ENCODE peak calls at places on chromosomes 4 and X, in ten cellular contexts. X is stomach; V is CD4-positive, alpha-beta T cell; H is tibial artery; K is lung; Q is choroid plexus epithelial cell; U is psoas muscle; B is right lobe of liver; S is AG10803; R is brain microvascular endothelial cell. E is an unnamed sample.
A peak's percentile ranks its signal among the peaks of the same experiment; 100 is the strongest.

GRCh38 chr4:55921093-55921492 is 27.7 kb upstream of the CEP135 start:
- DNase-seq in X (no peak), V (no peak), H (no peak), K (no peak), Q (no peak), U (no peak), B (no peak), S (peak; percentile 2), R (no peak), E (no peak)

GRCh38 chr4:90002406-90003040 is 107.9 kb downstream of the MMRN1 start:
- DNase-seq in X (no peak), V (no peak), H (no peak), K (no peak), Q (no peak), U (no peak), B (no peak), S (no peak), R (no peak), E (no peak)

GRCh38 chrX:21408776-21409175 is 34.6 kb downstream of the CNKSR2 start:
- DNase-seq in X (no peak), V (no peak), H (no peak), K (no peak), Q (no peak), U (no peak), B (no peak), S (peak; percentile 29), R (no peak), E (no peak)

GRCh38 chr4:59630922-59631321 is 1569.2 kb upstream of the ADGRL3 start:
- DNase-seq in X (no peak), V (no peak), H (no peak), K (no peak), Q (no peak), U (no peak), B (no peak), S (no peak), R (no peak), E (no peak)

GRCh38 chr4:108113229-108113628 is 55.5 kb downstream of the LEF1 start:
- DNase-seq in X (no peak), V (peak; percentile 74), H (no peak), K (no peak), Q (no peak), U (peak; percentile 32), B (no peak), S (no peak), R (no peak), E (no peak)

GRCh38 chrX:40061871-40062524 is 35.8 kb downstream of the BCOR start:
- DNase-seq in X (no peak), V (peak; percentile 25), H (no peak), K (no peak), Q (no peak), U (no peak), B (no peak), S (no peak), R (no peak), E (no peak)

GRCh38 chr4:182916483-182917181 is 554 bp downstream of the DCTD start:
- DNase-seq in X (peak; percentile 65), V (peak; percentile 7), H (peak; percentile 77), K (peak; percentile 59), Q (peak; percentile 74), U (peak; percentile 81), B (peak; percentile 52), S (peak; percentile 84), R (peak; percentile 60), E (peak; percentile 41)

GRCh38 chr4:176927664-176928063 is 134.9 kb upstream of the VEGFC start:
- DNase-seq in X (no peak), V (no peak), H (no peak), K (no peak), Q (peak; percentile 93), U (no peak), B (no peak), S (peak; percentile 76), R (peak; percentile 62), E (no peak)

GRCh38 chr4:182245541-182246245 is 2.5 kb downstream of the TENM3 start:
- DNase-seq in X (no peak), V (no peak), H (no peak), K (no peak), Q (no peak), U (no peak), B (no peak), S (peak; percentile 83), R (no peak), E (no peak)

GRCh38 chr4:124202106-124202505 is 510.4 kb downstream of the ANKRD50 start:
- DNase-seq in X (no peak), V (no peak), H (no peak), K (no peak), Q (peak; percentile 77), U (no peak), B (no peak), S (peak; percentile 34), R (no peak), E (no peak)

GRCh38 chrX:55451990-55452824 is at the start of gene MAGEH1:
- DNase-seq in X (peak; percentile 81), V (peak; percentile 84), H (peak; percentile 91), K (peak; percentile 83), Q (peak; percentile 75), U (peak; percentile 89), B (peak; percentile 76), S (peak; percentile 79), R (peak; percentile 75), E (peak; percentile 76)

GRCh38 chr4:23934915-23935314 is 45.1 kb upstream of the PPARGC1A start:
- DNase-seq in X (peak; percentile 75), V (no peak), H (peak; percentile 89), K (peak; percentile 74), Q (peak; percentile 97), U (peak; percentile 88), B (peak; percentile 47), S (peak; percentile 96), R (peak; percentile 83), E (no peak)

GRCh38 chr4:94559351-94559806 is 107.6 kb downstream of the PDLIM5 start:
- DNase-seq in X (no peak), V (no peak), H (no peak), K (no peak), Q (peak; percentile 57), U (no peak), B (no peak), S (peak; percentile 56), R (peak; percentile 41), E (no peak)

GRCh38 chrX:57771689-57772088 is 91.6 kb upstream of the NLRP2B start:
- DNase-seq in X (no peak), V (no peak), H (no peak), K (no peak), Q (no peak), U (no peak), B (no peak), S (no peak), R (no peak), E (no peak)

DNA sequence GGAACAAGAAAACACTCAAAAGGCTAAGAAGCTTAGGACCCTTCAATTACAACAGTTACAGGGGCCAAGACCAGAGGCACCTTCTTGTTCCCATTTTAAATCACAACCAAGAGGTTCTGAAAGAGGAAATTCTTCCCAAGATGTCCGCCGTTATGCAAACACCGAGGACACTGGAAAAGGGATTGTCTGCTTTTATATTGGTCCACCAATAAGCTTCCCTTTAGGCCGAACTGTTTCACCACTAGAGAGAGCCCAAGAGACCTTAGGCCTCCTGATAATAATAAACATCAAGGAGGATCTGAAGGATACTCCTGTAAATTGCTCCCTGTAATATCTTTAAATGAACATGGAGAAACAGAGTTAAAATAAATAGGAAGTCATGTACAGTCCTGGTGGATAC is 92.6 kb upstream of the NLRP2B start:
- DNase-seq in X (no peak), V (no peak), H (no peak), K (no peak), Q (no peak), U (no peak), B (no peak), S (no peak), R (no peak), E (no peak)
- TF ChIP-seq CTCF in X (no peak), V (no peak), H (no peak), K (no peak), Q (no peak), U (no peak), B (no peak), S (no peak), R (no peak), E (no peak)

DNA sequence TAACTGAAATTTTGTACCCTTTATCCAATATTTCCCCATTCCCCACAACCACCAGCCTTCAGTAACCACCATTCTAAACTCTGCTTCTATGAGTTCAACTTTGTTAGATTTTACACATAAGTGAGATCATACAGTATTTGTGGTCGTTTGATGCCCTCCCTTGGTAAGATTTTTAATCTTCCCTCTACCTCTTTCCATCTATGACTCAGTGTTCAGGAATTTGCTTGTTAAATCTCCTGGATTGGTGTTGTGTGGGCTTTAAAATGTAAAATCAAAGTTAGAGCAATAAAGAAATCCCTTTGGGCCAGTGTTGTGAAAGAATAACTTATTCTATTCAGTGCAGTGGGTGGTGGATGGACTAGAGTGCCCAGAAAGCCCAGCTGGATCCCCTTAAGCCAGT is 37.4 kb downstream of the SLC16A2 start:
- DNase-seq in X (no peak), V (no peak), H (no peak), K (no peak), Q (peak; percentile 77), U (no peak), B (no peak), S (peak; percentile 73), R (peak; percentile 9), E (no peak)
- TF ChIP-seq CTCF in X (no peak), V (no peak), H (no peak), K (no peak), Q (no peak), U (no peak), B (no peak), S (peak; percentile 16), R (no peak), E (no peak)

GRCh38 chr4:18798123-18798522 is 776.6 kb upstream of the LCORL start:
- DNase-seq in X (no peak), V (no peak), H (no peak), K (no peak), Q (no peak), U (no peak), B (no peak), S (no peak), R (no peak), E (no peak)

GRCh38 chr4:18795794-18796193 is 774.2 kb upstream of the LCORL start:
- DNase-seq in X (no peak), V (no peak), H (no peak), K (no peak), Q (no peak), U (no peak), B (no peak), S (no peak), R (no peak), E (no peak)
- TF ChIP-seq CTCF in X (no peak), V (no peak), H (no peak), K (no peak), Q (no peak), U (no peak), B (no peak), S (no peak), R (no peak), E (no peak)

GRCh38 chr4:68577590-68577989 is 1.5 kb upstream of the UGT2B17 start:
- DNase-seq in X (no peak), V (no peak), H (no peak), K (no peak), Q (no peak), U (no peak), B (no peak), S (no peak), R (no peak), E (no peak)
- TF ChIP-seq CTCF in X (no peak), V (no peak), H (no peak), K (no peak), Q (no peak), U (no peak), B (no peak), S (no peak), R (no peak), E (no peak)

GRCh38 chrX:112368371-112368770 is 285.8 kb upstream of the TRPC5 start:
- DNase-seq in X (no peak), V (no peak), H (no peak), K (no peak), Q (no peak), U (no peak), B (no peak), S (no peak), R (no peak), E (no peak)
- TF ChIP-seq CTCF in X (no peak), V (no peak), H (no peak), K (no peak), Q (no peak), U (no peak), B (no peak), S (peak; percentile 31), R (peak; percentile 13), E (peak; percentile 7)

E was measured in GM20000.